ENCODE peak calls at places on chromosome 19, in seven cellular contexts. I, U, Z, X, Q, D and B are unnamed samples.
A peak's percentile ranks its signal among the peaks of the same experiment; 100 is the strongest.

GRCh38 chr19:17162580-17162979 is 52.6 kb upstream of the USE1 start:
- DNase-seq in U (no peak), Q (no peak), X (no peak), I (no peak), Z (no peak), D (no peak), B (no peak)

GRCh38 chr19:39307233-39307821 is 11.1 kb downstream of the IFNL1 start:
- DNase-seq in Z (no peak), D (peak; percentile 53), X (no peak), U (no peak), I (no peak), Q (no peak), B (no peak)

GRCh38 chr19:934865-935422 is 9.1 kb downstream of the ARID3A start:
- DNase-seq in U (no peak), Z (no peak), I (peak; percentile 98), D (peak; percentile 95), Q (peak; percentile 99), X (peak; percentile 82), B (no peak)

GRCh38 chr19:36489920-36490415 is 607 bp upstream of the ZNF566 start:
- DNase-seq in I (peak; percentile 87), U (peak; percentile 95), Q (peak; percentile 78), X (peak; percentile 89), D (no peak), Z (peak; percentile 84), B (peak; percentile 86)

GRCh38 chr19:32223595-32224370 is 121.6 kb upstream of the ZNF507 start:
- DNase-seq in Z (no peak), X (no peak), U (no peak), Q (no peak), I (no peak), D (no peak), B (no peak)

GRCh38 chr19:41531438-41532311 is 44.3 kb upstream of the CEACAM21 start:
- DNase-seq in Q (peak; percentile 59), U (peak; percentile 89), X (no peak), I (peak; percentile 72), D (no peak), Z (no peak), B (peak; percentile 84)

GRCh38 chr19:10155834-10156233 is 36.1 kb upstream of the EIF3G start:
- DNase-seq in Q (no peak), D (no peak), I (no peak), U (no peak), X (no peak), Z (no peak), B (no peak)

GRCh38 chr19:33868076-33868735 is 71.5 kb downstream of the KCTD15 start:
- DNase-seq in U (no peak), Z (no peak), Q (no peak), I (no peak), X (no peak), D (no peak), B (no peak)

GRCh38 chr19:39190768-39191167 is 6.0 kb upstream of the NCCRP1 start:
- DNase-seq in D (no peak), Q (no peak), U (no peak), X (no peak), I (no peak), Z (no peak), B (no peak)

GRCh38 chr19:51123381-51124186 is 1.1 kb upstream of the SIGLEC9 start:
- DNase-seq in Q (no peak), D (no peak), Z (no peak), X (no peak), U (no peak), I (no peak), B (no peak)

GRCh38 chr19:28883241-28883693 is 329.7 kb downstream of the UQCRFS1 start:
- DNase-seq in D (no peak), Z (no peak), Q (no peak), U (no peak), I (no peak), X (no peak), B (no peak)

GRCh38 chr19:38816131-38816750 is 3.5 kb upstream of the LGALS4 start:
- DNase-seq in Z (no peak), I (no peak), Q (no peak), X (no peak), U (no peak), D (no peak), B (no peak)

GRCh38 chr19:39873385-39873784 is 27.2 kb upstream of the FBL start:
- DNase-seq in Z (no peak), U (no peak), X (no peak), Q (no peak), I (no peak), D (no peak), B (no peak)

GRCh38 chr19:27795369-27795768 is 1417.6 kb downstream of the UQCRFS1 start:
- DNase-seq in I (no peak), Z (no peak), D (no peak), X (no peak), Q (no peak), U (no peak), B (no peak)

GRCh38 chr19:56301152-56301551 is 13.5 kb downstream of the ZSCAN5A start:
- DNase-seq in Q (no peak), D (no peak), Z (no peak), I (no peak), U (no peak), X (peak; percentile 30), B (no peak)

GRCh38 chr19:34676697-34677385 is at the start of gene SCGB2B2:
- DNase-seq in I (no peak), D (no peak), X (peak; percentile 64), Q (no peak), Z (no peak), U (peak; percentile 80), B (no peak)

GRCh38 chr19:41595258-41595889 is 19.4 kb downstream of the CEACAM21 start:
- DNase-seq in Z (peak; percentile 6), U (peak; percentile 89), X (peak; percentile 57), D (peak; percentile 58), Q (peak; percentile 61), I (peak; percentile 58), B (peak; percentile 75)

GRCh38 chr19:39448271-39448670 is 2.9 kb downstream of the SUPT5H start:
- DNase-seq in Q (no peak), U (peak; percentile 73), D (peak; percentile 39), X (no peak), Z (no peak), I (no peak), B (no peak)

GRCh38 chr19:18846862-18847515 is 15.2 kb downstream of the UPF1 start:
- DNase-seq in Q (peak; percentile 85), Z (peak; percentile 53), U (peak; percentile 78), I (peak; percentile 78), X (peak; percentile 89), D (peak; percentile 66), B (peak; percentile 79)

GRCh38 chr19:35557539-35558399 is 5.7 kb downstream of the ATP4A start:
- DNase-seq in D (no peak), Q (peak; percentile 94), X (peak; percentile 99), I (no peak), U (peak; percentile 46), Z (no peak), B (peak; percentile 72)

GRCh38 chr19:35780717-35781116 is 5.4 kb downstream of the ARHGAP33 start:
- DNase-seq in D (no peak), Q (no peak), X (no peak), U (no peak), Z (no peak), I (no peak), B (no peak)

GRCh38 chr19:3511506-3512251 is 5.6 kb downstream of the FZR1 start:
- DNase-seq in D (no peak), X (no peak), I (peak; percentile 46), Q (no peak), Z (no peak), U (no peak), B (no peak)

GRCh38 chr19:49916839-49917733 is 11.9 kb upstream of the ATF5 start:
- DNase-seq in I (peak; percentile 86), D (no peak), Z (no peak), U (no peak), X (no peak), Q (no peak), B (no peak)

DNA sequence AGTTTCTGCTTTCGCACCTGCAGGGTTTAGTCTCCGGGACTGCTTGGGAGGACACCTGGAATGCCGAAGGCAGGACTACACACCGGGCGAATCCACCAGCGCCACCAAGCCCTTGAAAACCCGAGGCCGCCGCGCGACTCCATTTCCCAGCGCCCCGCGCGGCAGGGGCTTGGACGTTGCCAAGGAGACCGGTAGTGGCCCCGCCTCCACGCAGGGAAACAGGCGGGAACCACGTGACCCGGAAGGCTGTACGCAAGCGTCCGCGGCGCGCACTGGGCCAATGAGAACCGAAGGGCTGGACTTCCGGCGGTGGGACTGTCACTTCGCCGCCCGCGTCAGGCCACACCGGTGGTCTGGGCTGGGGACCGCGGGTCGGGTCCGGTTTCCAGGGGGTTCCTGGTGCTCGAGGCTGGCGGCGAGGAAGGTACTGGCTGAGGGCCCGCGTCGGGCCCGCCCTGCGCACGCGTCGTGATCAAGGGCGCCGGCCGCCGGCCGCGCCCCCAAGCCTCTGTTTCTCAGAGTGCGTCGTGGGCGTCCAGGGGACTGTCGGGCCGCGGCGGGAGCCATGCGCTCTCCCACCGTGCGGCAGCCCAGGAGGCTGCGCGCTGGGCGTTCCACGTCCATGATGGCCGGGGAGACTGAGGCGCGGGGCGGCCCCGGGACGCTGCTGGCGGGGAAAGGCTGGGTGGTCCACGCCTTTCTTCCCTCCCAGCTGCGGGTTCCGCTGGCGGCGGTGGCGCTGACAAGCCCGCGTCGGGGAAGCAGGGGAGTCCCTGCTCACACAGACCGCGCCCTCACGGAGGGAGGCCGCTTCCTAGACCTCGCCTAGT is at the start of gene ZNF324:
- DNase-seq in X (peak; percentile 99), I (peak; percentile 99), Z (peak; percentile 79), D (peak; percentile 96), U (peak; percentile 98), Q (peak; percentile 99), B (peak; percentile 99)
- TF ChIP-seq CTCF in X (no peak), I (no peak), Z (no peak), D (no peak), U (no peak), Q (no peak), B (no peak)

GRCh38 chr19:12794196-12794921 is 3.1 kb downstream of the JUNB start:
- DNase-seq in D (no peak), I (no peak), Q (no peak), U (no peak), Z (no peak), X (no peak), B (no peak)
- TF ChIP-seq CTCF in D (no peak), I (no peak), Q (no peak), U (no peak), Z (no peak), X (no peak), B (no peak)

GRCh38 chr19:16027528-16027927 is 48.8 kb upstream of the TPM4 start:
- DNase-seq in U (no peak), Q (no peak), Z (no peak), D (no peak), I (no peak), X (no peak), B (no peak)
- TF ChIP-seq CTCF in U (no peak), Q (no peak), Z (no peak), D (no peak), I (no peak), X (no peak), B (no peak)

DNA sequence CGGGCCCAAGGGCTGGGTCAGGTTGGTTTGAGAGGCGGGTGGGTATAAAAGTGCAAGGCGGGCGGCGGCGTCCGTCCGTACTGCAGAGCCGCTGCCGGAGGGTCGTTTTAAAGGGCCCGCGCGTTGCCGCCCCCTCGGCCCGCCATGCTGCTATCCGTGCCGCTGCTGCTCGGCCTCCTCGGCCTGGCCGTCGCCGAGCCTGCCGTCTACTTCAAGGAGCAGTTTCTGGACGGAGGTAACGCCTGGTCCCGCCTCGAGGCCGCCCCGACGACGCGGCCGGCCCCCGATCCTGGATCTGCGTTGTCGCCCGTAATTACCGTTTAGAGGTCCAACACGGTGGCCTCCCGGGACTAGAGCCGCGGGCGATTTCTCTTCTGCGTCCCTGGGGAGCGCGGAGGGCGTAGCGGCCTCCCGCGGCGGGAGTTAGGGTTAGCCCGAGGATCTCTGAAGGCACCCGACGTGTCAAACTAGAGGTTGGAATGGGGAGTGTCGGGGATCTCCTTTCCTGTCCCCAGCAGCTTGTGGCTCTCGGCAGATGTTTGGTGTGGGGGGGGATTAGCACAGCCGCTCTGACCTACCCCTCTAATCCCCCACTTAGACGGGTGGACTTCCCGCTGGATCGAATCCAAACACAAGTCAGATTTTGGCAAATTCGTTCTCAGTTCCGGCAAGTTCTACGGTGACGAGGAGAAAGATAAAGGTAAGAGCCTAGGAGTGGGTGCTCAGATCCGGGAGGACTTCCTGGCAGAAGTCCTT is at the start of gene CALR:
- DNase-seq in X (peak; percentile 36), D (no peak), Z (no peak), I (no peak), Q (peak; percentile 35), U (peak; percentile 54), B (no peak)
- TF ChIP-seq CTCF in X (peak; percentile 4), D (peak; percentile 50), Z (no peak), I (no peak), Q (peak; percentile 48), U (peak; percentile 0), B (no peak)